ENCODE peak calls at places on chromosome X, in five cellular contexts. C is aorta, J is upper lobe of left lung, Y is right cardiac atrium, A is RWPE2. M is an unnamed sample.

GRCh38 chrX:45806410-45807121 is 605.9 kb upstream of the DIPK2B start:
- ATAC-seq in C (peak; percentile 31), A (no peak), Y (peak; percentile 26), J (no peak), M (no peak)

GRCh38 chrX:71106427-71106826 is at the start of gene CXorf65:
- ATAC-seq in C (no peak), J (no peak), A (no peak), Y (no peak), M (no peak)

GRCh38 chrX:3403748-3404147 is 57.3 kb upstream of the MXRA5 start:
- ATAC-seq in J (no peak), C (no peak), Y (no peak), A (no peak), M (no peak)

GRCh38 chrX:129779747-129780146 is at the start of gene SASH3:
- ATAC-seq in J (no peak), A (no peak), Y (peak; percentile 36), C (peak; percentile 27), M (peak; percentile 28)

GRCh38 chrX:13091111-13091765 is 46.8 kb upstream of the FAM9C start:
- ATAC-seq in J (no peak), C (no peak), Y (no peak), A (no peak), M (no peak)

GRCh38 chrX:72330131-72330530 is 24.4 kb upstream of the CITED1 start:
- ATAC-seq in A (no peak), C (no peak), Y (no peak), J (no peak), M (no peak)

GRCh38 chrX:38859602-38860001 is 58.3 kb downstream of the MID1IP1 start:
- ATAC-seq in A (no peak), Y (no peak), C (no peak), J (no peak), M (no peak)

GRCh38 chrX:124098089-124098488 is 136.6 kb downstream of the STAG2 start:
- ATAC-seq in Y (no peak), C (no peak), J (no peak), A (no peak), M (no peak)

GRCh38 chrX:65241059-65241721 is 264.9 kb upstream of the ZC4H2 start:
- ATAC-seq in C (no peak), J (no peak), Y (no peak), A (no peak), M (no peak)

GRCh38 chrX:9882669-9883446 is 84.3 kb upstream of the CLDN34 start:
- ATAC-seq in C (no peak), A (no peak), Y (peak; percentile 85), J (peak; percentile 46), M (no peak)

GRCh38 chrX:150848914-150849365 is 49.5 kb downstream of the CD99L2 start:
- ATAC-seq in A (peak; percentile 78), Y (no peak), C (no peak), J (peak; percentile 73), M (no peak)

GRCh38 chrX:76555816-76556215 is 128.3 kb downstream of the MAGEE1 start:
- ATAC-seq in J (no peak), C (no peak), Y (no peak), A (no peak), M (no peak)

GRCh38 chrX:141467442-141467841 is 117.1 kb downstream of the SPANXA1 start:
- ATAC-seq in Y (no peak), A (no peak), J (no peak), C (no peak), M (no peak)

GRCh38 chrX:133402830-133403625 is 12.3 kb downstream of the GPC4 start:
- ATAC-seq in C (no peak), J (no peak), Y (no peak), A (no peak), M (no peak)

GRCh38 chrX:153829799-153830631 is at the start of gene PDZD4:
- ATAC-seq in C (peak; percentile 24), A (peak; percentile 56), Y (peak; percentile 58), J (no peak), M (no peak)

GRCh38 chrX:46587158-46587557 is 13.6 kb downstream of the CHST7 start:
- ATAC-seq in J (no peak), A (peak; percentile 59), Y (peak; percentile 39), C (no peak), M (no peak)

GRCh38 chrX:134868766-134869495 is 121.9 kb upstream of the SMIM10 start:
- ATAC-seq in C (no peak), J (no peak), A (peak; percentile 48), Y (peak; percentile 37), M (no peak)

GRCh38 chrX:151753313-151754041 is 18.9 kb downstream of the CNGA2 start:
- ATAC-seq in A (peak; percentile 66), Y (peak; percentile 90), J (peak; percentile 73), C (peak; percentile 82), M (peak; percentile 60)

GRCh38 chrX:45771560-45772340 is 571.1 kb upstream of the DIPK2B start:
- ATAC-seq in A (peak; percentile 18), C (no peak), J (no peak), Y (no peak), M (no peak)

GRCh38 chrX:132181364-132181763 is 37.9 kb downstream of the RAP2C start:
- ATAC-seq in A (peak; percentile 40), Y (no peak), C (no peak), J (no peak), M (no peak)

GRCh38 chrX:1118572-1119199 is 93.8 kb downstream of the CRLF2 start:
- ATAC-seq in Y (no peak), A (no peak), J (no peak), C (no peak), M (no peak)

GRCh38 chrX:35244088-35244741 is 301.6 kb downstream of the FAM47B start:
- ATAC-seq in C (no peak), A (no peak), J (peak; percentile 32), Y (no peak), M (no peak)

GRCh38 chrX:54066841-54067240 is 22.6 kb upstream of the PHF8 start:
- ATAC-seq in J (no peak), Y (no peak), A (peak; percentile 46), C (no peak), M (no peak)

GRCh38 chrX:50471390-50471789 is 765 bp upstream of the DGKK start:
- ATAC-seq in Y (no peak), A (no peak), J (no peak), C (no peak), M (no peak)

GRCh38 chrX:139237141-139237540 is 293.4 kb upstream of the F9 start:
- ATAC-seq in A (no peak), J (no peak), Y (no peak), C (no peak), M (no peak)

GRCh38 chrX:67604979-67605703 is 61.3 kb downstream of the AR start:
- ATAC-seq in J (no peak), A (peak; percentile 74), Y (peak; percentile 59), C (no peak), M (peak; percentile 31)

GRCh38 chrX:23373129-23373804 is 38.6 kb downstream of the PTCHD1 start:
- ATAC-seq in A (peak; percentile 93), C (peak; percentile 65), Y (peak; percentile 66), J (peak; percentile 5), M (peak; percentile 89)

GRCh38 chrX:107574054-107574683 is 54.1 kb upstream of the PRPS1 start:
- ATAC-seq in Y (no peak), C (no peak), J (no peak), A (peak; percentile 77), M (no peak)

GRCh38 chrX:21255207-21255606 is 119.0 kb upstream of the CNKSR2 start:
- ATAC-seq in A (no peak), J (no peak), Y (no peak), C (no peak), M (no peak)

DNA sequence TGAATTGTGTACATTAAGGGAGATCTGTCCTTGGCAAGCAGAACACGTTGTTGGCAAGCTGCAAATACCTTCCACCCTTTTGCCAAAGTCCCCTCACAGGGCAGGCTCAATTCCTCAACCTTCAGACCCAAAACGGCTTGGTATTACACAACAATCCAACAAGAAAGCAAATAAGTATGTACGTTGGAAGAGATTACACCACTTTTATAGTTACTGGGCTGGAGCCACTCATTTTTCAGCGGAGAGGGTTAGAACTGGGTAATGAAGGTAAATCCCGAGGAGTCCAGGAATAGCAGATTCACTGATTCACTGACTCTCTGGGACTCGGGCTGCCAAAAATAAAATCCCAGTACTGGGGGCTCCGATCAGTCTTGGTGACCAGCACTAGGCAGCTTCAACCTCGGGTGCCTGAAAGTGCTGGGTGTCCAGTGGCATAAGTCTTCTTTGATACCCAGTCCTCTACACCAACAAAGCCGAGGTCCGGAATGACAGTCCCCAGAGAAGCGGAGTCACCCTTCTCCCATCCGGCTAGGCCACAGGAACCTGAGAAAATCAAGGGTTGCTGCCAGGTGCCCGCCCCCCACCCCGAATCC is 587 bp downstream of the TIMM8A start:
- ATAC-seq in Y (peak; percentile 31), A (peak; percentile 40), J (peak; percentile 42), C (no peak), M (no peak)
- H3K27ac ChIP-seq in Y (peak overlapping the region; percentile 73), A (peak overlapping the region; percentile 57), J (peak overlapping the region; percentile 87), C (no peak overlapping the region), M (peak overlapping the region; percentile 86)

GRCh38 chrX:74242050-74242449 is 61.9 kb upstream of the ZCCHC13 start:
- ATAC-seq in C (no peak), Y (peak; percentile 34), A (peak; percentile 45), J (no peak), M (peak; percentile 28)
- H3K27ac ChIP-seq in C (no peak overlapping the region), Y (peak overlapping the region; percentile 64), A (peak overlapping the region; percentile 23), J (no peak overlapping the region), M (peak overlapping the region; percentile 64)

GRCh38 chrX:68832101-68832416 is 3.2 kb downstream of the EFNB1 start:
- ATAC-seq in C (no peak), A (peak; percentile 35), Y (peak; percentile 15), J (no peak), M (no peak)
- H3K27ac ChIP-seq in C (no peak overlapping the region), A (peak overlapping the region; percentile 83), Y (peak overlapping the region; percentile 69), J (peak overlapping the region; percentile 89), M (peak overlapping the region; percentile 86)

GRCh38 chrX:41300758-41301437 is 33.1 kb upstream of the DDX3X start:
- ATAC-seq in A (no peak), C (no peak), Y (peak; percentile 28), J (no peak), M (no peak)

GRCh38 chrX:41301438-41301824 is 32.5 kb upstream of the DDX3X start:
- ATAC-seq in A (no peak), C (no peak), J (no peak), Y (peak; percentile 30), M (no peak)

GRCh38 chrX:41303013-41303412 is 30.9 kb upstream of the DDX3X start:
- ATAC-seq in Y (no peak), C (no peak), J (no peak), A (no peak), M (peak; percentile 39)

GRCh38 chrX:41304178-41304577 is 29.8 kb upstream of the DDX3X start:
- ATAC-seq in A (no peak), Y (no peak), C (no peak), J (no peak), M (no peak)

GRCh38 chrX:41302293-41302868 is 31.6 kb upstream of the DDX3X start:
- ATAC-seq in C (no peak), J (peak; percentile 24), A (peak; percentile 29), Y (no peak), M (no peak)
- H3K27ac ChIP-seq in C (no peak overlapping the region), J (peak overlapping the region; percentile 21), A (peak overlapping the region; percentile 37), Y (no peak overlapping the region), M (no peak overlapping the region)

GRCh38 chrX:14872355-14872754 is 514 bp downstream of the FANCB start:
- ATAC-seq in C (no peak), J (no peak), A (no peak), Y (no peak), M (no peak)
- H3K27ac ChIP-seq in C (no peak overlapping the region), J (no peak overlapping the region), A (peak overlapping the region; percentile 22), Y (no peak overlapping the region), M (peak overlapping the region; percentile 82)